ENCODE peak calls at places on chromosomes 16 and 17, in four cellular contexts. N is left cardiac atrium, C is neural crest cell, B is HFFc6. O is an unnamed sample.

GRCh38 chr17:69716571-69716970 is 302.1 kb downstream of the MAP2K6 start:
- DNase-seq in C (no peak), B (peak), N (no peak), O (no peak)

GRCh38 chr16:23245268-23245667 is 56.8 kb upstream of the SCNN1B start:
- DNase-seq in C (no peak), N (peak), B (no peak), O (no peak)

GRCh38 chr16:65751622-65752598 is 614.6 kb upstream of the CDH5 start:
- DNase-seq in C (no peak), B (no peak), N (no peak), O (no peak)

GRCh38 chr17:41793749-41794602 is 7.5 kb upstream of the JUP start:
- DNase-seq in B (no peak), N (no peak), C (no peak), O (no peak)

GRCh38 chr16:24838554-24839266 is 7.1 kb upstream of the SLC5A11 start:
- DNase-seq in C (no peak), N (peak), B (peak), O (no peak)

GRCh38 chr16:4477966-4478365 is 1.8 kb downstream of the HMOX2 start:
- DNase-seq in C (no peak), B (peak), N (no peak), O (no peak)

GRCh38 chr16:81499576-81500380 is 55.2 kb downstream of the CMIP start:
- DNase-seq in B (no peak), C (no peak), N (no peak), O (no peak)

GRCh38 chr16:72050769-72051464 is 3.4 kb upstream of the HP start:
- DNase-seq in C (no peak), B (peak), N (no peak), O (no peak)

GRCh38 chr16:48438414-48438813 is 53.2 kb upstream of the SIAH1 start:
- DNase-seq in C (no peak), B (no peak), N (no peak), O (no peak)

GRCh38 chr16:1650131-1650530 is 27.9 kb upstream of the JPT2 start:
- DNase-seq in B (no peak), C (no peak), N (no peak), O (no peak)